ENCODE peak calls at places on chromosomes 3 and 15, in ten cellular contexts. D, L, T, G, V, Q, X, S, F and U are unnamed samples.

GRCh38 chr3:172138792-172139507 is 99.6 kb downstream of the FNDC3B start:
- DNase-seq in D (peak), L (peak), T (peak), G (no peak), V (peak), Q (peak), X (peak), S (no peak), F (no peak), U (no peak)

GRCh38 chr15:62940359-62940754 is 102.2 kb upstream of the TPM1 start:
- DNase-seq in D (no peak), L (no peak), T (peak), G (no peak), V (peak), Q (no peak), X (no peak), S (no peak), F (no peak), U (no peak)

GRCh38 chr3:119627461-119627860 is 29.8 kb downstream of the PLA1A start:
- DNase-seq in D (no peak), L (no peak), T (no peak), G (no peak), V (peak), Q (no peak), X (no peak), S (no peak), F (no peak), U (no peak)

GRCh38 chr3:102161362-102162006 is 273.3 kb upstream of the ZPLD1 start:
- DNase-seq in D (no peak), L (no peak), T (no peak), G (no peak), V (no peak), Q (peak), X (no peak), S (no peak), F (no peak), U (no peak)

GRCh38 chr15:25790003-25790660 is 73.0 kb downstream of the ATP10A start:
- DNase-seq in D (peak), L (peak), T (peak), G (no peak), V (peak), Q (peak), X (no peak), S (peak), F (no peak), U (peak)

GRCh38 chr3:115766587-115767492 is 143.5 kb downstream of the GAP43 start:
- DNase-seq in D (peak), L (peak), T (peak), G (no peak), V (peak), Q (peak), X (no peak), S (no peak), F (no peak), U (peak)

GRCh38 chr15:51367322-51367976 is 26.0 kb downstream of the GLDN start:
- DNase-seq in D (no peak), L (peak), T (no peak), G (no peak), V (no peak), Q (peak), X (peak), S (no peak), F (no peak), U (no peak)

GRCh38 chr15:62153228-62153627 is 11.9 kb downstream of the C2CD4B start:
- DNase-seq in D (no peak), L (no peak), T (no peak), G (no peak), V (no peak), Q (peak), X (no peak), S (no peak), F (no peak), U (no peak)

GRCh38 chr15:74027688-74028087 is 33.2 kb downstream of the PML start:
- DNase-seq in D (no peak), L (no peak), T (no peak), G (no peak), V (no peak), Q (no peak), X (no peak), S (no peak), F (no peak), U (no peak)

GRCh38 chr15:75606711-75607684 is 18.5 kb downstream of the SNUPN start:
- DNase-seq in D (peak), L (no peak), T (no peak), G (no peak), V (no peak), Q (peak), X (no peak), S (no peak), F (no peak), U (no peak)

GRCh38 chr15:77856718-77857346 is 220.7 kb downstream of the TBC1D2B start:
- DNase-seq in D (no peak), L (no peak), T (no peak), G (no peak), V (no peak), Q (no peak), X (no peak), S (no peak), F (no peak), U (no peak)

GRCh38 chr3:71064288-71064975 is 519.1 kb downstream of the FOXP1 start:
- DNase-seq in D (peak), L (peak), T (peak), G (peak), V (peak), Q (peak), X (peak), S (peak), F (no peak), U (no peak)

DNA sequence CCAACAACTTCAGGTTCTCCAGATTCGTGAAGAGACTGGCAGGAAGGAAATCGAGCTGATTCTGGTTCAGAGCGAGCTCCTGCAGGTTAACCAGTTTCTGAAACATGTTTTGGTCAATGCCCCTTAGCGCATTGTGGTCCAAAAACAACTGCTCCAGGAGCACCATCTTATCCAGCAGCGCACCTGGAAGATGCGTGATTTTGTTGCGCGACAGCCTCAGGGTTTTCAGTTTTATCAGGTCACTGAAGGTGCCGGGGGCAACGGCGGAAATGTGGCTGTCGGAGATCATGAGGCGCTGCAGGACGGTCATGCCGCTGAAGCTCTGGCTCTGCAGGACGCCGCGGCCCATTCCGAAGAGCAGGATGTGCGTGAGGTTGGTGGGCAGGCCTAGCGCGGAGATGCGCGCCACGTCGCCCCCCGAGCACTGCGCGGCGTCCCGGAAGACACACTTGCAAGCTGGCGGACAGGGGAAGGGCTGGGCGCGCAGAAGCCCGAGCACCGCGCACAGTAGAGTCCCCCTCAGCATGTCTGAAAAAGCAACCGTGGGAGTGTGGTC is 1.2 kb downstream of the GP5 start:
- DNase-seq in D (no peak), L (no peak), T (no peak), G (no peak), V (peak), Q (no peak), X (no peak), S (no peak), F (no peak), U (no peak)
- H3K4me3 ChIP-seq in D (peak), L (no peak), T (no peak), G (peak), V (peak), Q (no peak), X (no peak), S (no peak), F (peak), U (peak)

GRCh38 chr15:81558056-81558455 is 184.0 kb upstream of the TMC3 start:
- DNase-seq in D (no peak), L (no peak), T (no peak), G (no peak), V (no peak), Q (no peak), X (no peak), S (no peak), F (no peak), U (no peak)
- H3K4me3 ChIP-seq in D (no peak), L (no peak), T (no peak), G (no peak), V (no peak), Q (no peak), X (no peak), S (no peak), F (no peak), U (no peak)

GRCh38 chr3:76310661-76311060 is 525.3 kb upstream of the ZNF717 start:
- DNase-seq in D (no peak), L (no peak), T (no peak), G (no peak), V (no peak), Q (peak), X (no peak), S (no peak), F (no peak), U (no peak)
- H3K4me3 ChIP-seq in D (no peak), L (peak), T (no peak), G (no peak), V (no peak), Q (peak), X (no peak), S (no peak), F (no peak), U (no peak)

DNA sequence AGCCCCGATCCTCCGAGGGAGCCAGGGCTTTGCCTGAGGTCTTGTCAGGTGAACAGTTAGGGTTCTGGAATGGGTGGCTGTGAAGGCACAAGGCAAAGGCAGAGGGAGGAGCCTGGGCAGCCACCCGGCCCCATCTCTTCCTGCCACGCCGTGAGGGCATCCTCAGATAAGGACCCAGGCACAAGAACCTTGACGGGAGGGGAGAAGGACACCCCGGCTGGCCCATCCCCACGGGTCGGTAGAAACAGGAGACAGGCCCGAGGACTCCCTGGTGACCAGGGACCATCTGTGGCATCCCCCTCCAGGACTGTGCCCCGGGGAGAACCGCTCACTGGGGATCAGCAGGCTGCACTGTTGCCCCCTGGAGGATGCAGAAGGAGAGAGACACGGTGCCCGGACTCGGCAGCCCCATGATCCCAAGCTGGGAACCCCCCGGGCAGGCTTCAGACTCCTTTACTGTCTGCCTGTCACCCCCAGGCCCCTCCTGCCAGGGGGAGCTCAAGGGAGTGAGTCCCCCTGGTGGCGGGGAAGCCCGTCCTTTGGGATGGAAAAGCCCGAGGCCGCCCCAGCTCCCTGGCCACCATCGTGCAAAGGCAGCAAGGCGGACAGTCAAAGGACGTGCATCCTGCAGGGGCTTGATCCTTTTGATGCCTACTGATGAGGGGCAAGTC is 12.3 kb upstream of the PCSK6 start:
- DNase-seq in D (peak), L (peak), T (no peak), G (no peak), V (peak), Q (peak), X (peak), S (peak), F (no peak), U (no peak)
- H3K4me3 ChIP-seq in D (no peak), L (no peak), T (no peak), G (no peak), V (no peak), Q (peak), X (no peak), S (no peak), F (no peak), U (no peak)

GRCh38 chr3:188848947-188849346 is 322.8 kb upstream of the TPRG1 start:
- DNase-seq in D (no peak), L (no peak), T (no peak), G (no peak), V (no peak), Q (no peak), X (no peak), S (no peak), F (no peak), U (no peak)

GRCh38 chr3:188855690-188856089 is 316.1 kb upstream of the TPRG1 start:
- DNase-seq in D (no peak), L (no peak), T (no peak), G (no peak), V (no peak), Q (peak), X (no peak), S (no peak), F (no peak), U (no peak)

GRCh38 chr3:188854395-188855149 is 317.2 kb upstream of the TPRG1 start:
- DNase-seq in D (no peak), L (peak), T (no peak), G (no peak), V (peak), Q (peak), X (no peak), S (no peak), F (no peak), U (peak)

DNA sequence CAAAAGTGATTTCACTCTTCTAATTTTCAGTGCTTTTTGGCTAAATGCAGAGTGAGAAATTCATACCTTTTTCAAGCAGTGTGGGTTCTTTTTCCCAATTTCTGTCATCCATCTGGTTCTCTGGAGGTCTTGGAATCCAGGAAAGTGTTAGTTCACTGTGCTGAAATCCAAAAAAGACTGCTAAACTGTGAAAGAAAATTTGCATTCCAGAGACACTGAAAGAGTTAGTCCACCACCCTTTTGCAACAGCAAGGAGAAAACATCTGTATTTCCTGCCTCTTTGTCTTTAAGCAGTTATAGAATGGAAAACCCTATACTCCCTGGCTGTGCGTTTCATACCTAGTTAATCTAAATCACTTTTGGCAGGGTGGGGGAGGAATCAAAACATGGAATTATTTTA is 317.9 kb upstream of the TPRG1 start:
- DNase-seq in D (no peak), L (peak), T (no peak), G (no peak), V (peak), Q (peak), X (no peak), S (no peak), F (no peak), U (peak)
- H3K4me3 ChIP-seq in D (no peak), L (no peak), T (no peak), G (no peak), V (no peak), Q (peak), X (no peak), S (no peak), F (no peak), U (no peak)

GRCh38 chr3:37862712-37863551 is 1.3 kb downstream of the CTDSPL start:
- DNase-seq in D (peak), L (peak), T (peak), G (no peak), V (peak), Q (peak), X (peak), S (no peak), F (no peak), U (no peak)
- H3K4me3 ChIP-seq in D (peak), L (peak), T (peak), G (no peak), V (peak), Q (peak), X (peak), S (no peak), F (peak), U (peak)

DNA sequence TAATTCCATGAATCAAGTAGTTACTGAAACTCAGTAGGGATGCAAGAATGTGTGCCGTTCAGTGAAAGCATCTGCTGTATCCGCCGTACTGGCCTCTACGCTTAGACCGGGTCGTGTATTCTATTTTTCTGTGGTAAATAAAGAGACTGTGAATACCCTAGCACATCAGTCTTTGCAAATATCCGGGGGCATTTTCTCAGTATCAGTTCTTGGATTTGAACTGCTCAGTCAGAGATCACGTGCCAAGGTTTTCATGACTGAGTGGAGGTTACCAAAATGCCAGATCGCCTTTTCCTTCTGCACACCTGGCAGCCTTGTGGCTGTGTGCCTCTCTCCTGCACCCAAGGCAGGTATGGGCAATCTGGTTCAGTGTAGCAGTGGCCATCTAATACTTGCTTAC is 377.0 kb downstream of the OCA2 start:
- DNase-seq in D (no peak), L (no peak), T (no peak), G (peak), V (no peak), Q (no peak), X (no peak), S (no peak), F (no peak), U (no peak)
- H3K4me3 ChIP-seq in D (no peak), L (no peak), T (no peak), G (no peak), V (no peak), Q (no peak), X (no peak), S (no peak), F (no peak), U (no peak)